ENCODE peak calls at places on chromosomes 6 and 20, in five cellular contexts. X, G, S, Y and L are unnamed samples.

GRCh38 chr6:169161572-169162167 is 92.0 kb downstream of the THBS2 start:
- DNase-seq in X (no peak), G (no peak), S (no peak), Y (no peak), L (no peak)

GRCh38 chr6:41083072-41083471 is 10.3 kb downstream of the NFYA start:
- DNase-seq in X (no peak), G (no peak), S (no peak), Y (no peak), L (no peak)

GRCh38 chr6:37985355-37985754 is 165.8 kb downstream of the ZFAND3 start:
- DNase-seq in X (no peak), G (no peak), S (no peak), Y (no peak), L (no peak)

GRCh38 chr6:101803146-101803545 is 409.6 kb downstream of the GRIK2 start:
- DNase-seq in X (no peak), G (no peak), S (peak), Y (no peak), L (no peak)

GRCh38 chr20:41734506-41734945 is 116.3 kb upstream of the CHD6 start:
- DNase-seq in X (peak), G (no peak), S (peak), Y (peak), L (no peak)

GRCh38 chr6:3061501-3061941 is 6.8 kb upstream of the RIPK1 start:
- DNase-seq in X (no peak), G (no peak), S (peak), Y (no peak), L (no peak)

GRCh38 chr20:25750765-25751696 is 54.4 kb upstream of the ZNF337 start:
- DNase-seq in X (peak), G (peak), S (peak), Y (peak), L (peak)

GRCh38 chr20:19775353-19776201 is 17.5 kb downstream of the RIN2 start:
- DNase-seq in X (no peak), G (no peak), S (peak), Y (no peak), L (no peak)

GRCh38 chr6:157063176-157063934 is 260.0 kb downstream of the TMEM242 start:
- DNase-seq in X (no peak), G (no peak), S (peak), Y (no peak), L (no peak)

GRCh38 chr20:53900380-53900999 is 169.9 kb downstream of the BCAS1 start:
- DNase-seq in X (no peak), G (no peak), S (peak), Y (no peak), L (no peak)

GRCh38 chr20:32941155-32941885 is 62.9 kb downstream of the SUN5 start:
- DNase-seq in X (no peak), G (no peak), S (no peak), Y (no peak), L (no peak)

GRCh38 chr6:158050955-158051354 is 69.3 kb downstream of the SYNJ2 start:
- DNase-seq in X (no peak), G (no peak), S (peak), Y (no peak), L (no peak)

GRCh38 chr6:11710968-11711643 is 67.5 kb downstream of the ADTRP start:
- DNase-seq in X (no peak), G (no peak), S (no peak), Y (no peak), L (no peak)

GRCh38 chr6:26312501-26313390 is 52.3 kb upstream of the BTN3A2 start:
- DNase-seq in X (peak), G (peak), S (peak), Y (peak), L (no peak)

GRCh38 chr20:10679269-10679668 is 5.5 kb upstream of the JAG1 start:
- DNase-seq in X (no peak), G (no peak), S (no peak), Y (no peak), L (no peak)